ENCODE peak calls at places on chromosomes 4 and X, in nine cellular contexts. T is kidney, E is SK-N-SH, Z is neuronal stem cell, R is IMR-90, M is GM23248, L is mesendoderm, P is SK-N-MC, Y is H1. S is an unnamed sample.

GRCh38 chr4:76948441-76949292 is 885 bp upstream of the SEPTIN11 start:
- DNase-seq in T (peak), E (peak), Z (peak), R (peak), M (peak), L (peak), P (no peak), Y (no peak), S (peak)

GRCh38 chrX:69126642-69127041 is 38.6 kb downstream of the PJA1 start:
- DNase-seq in T (no peak), E (no peak), Z (no peak), R (no peak), M (no peak), L (no peak), P (no peak), Y (no peak), S (no peak)

GRCh38 chrX:110732274-110732673 is 63.3 kb downstream of the CHRDL1 start:
- DNase-seq in T (no peak), E (no peak), Z (no peak), R (no peak), M (no peak), L (no peak), P (no peak), Y (no peak), S (no peak)

GRCh38 chr4:180521181-180521580 is 1722.0 kb upstream of the TENM3 start:
- DNase-seq in T (no peak), E (no peak), Z (no peak), R (peak), M (no peak), L (no peak), P (no peak), Y (no peak), S (no peak)

GRCh38 chrX:140439455-140439854 is 65.4 kb downstream of the SOX3 start:
- DNase-seq in T (peak), E (peak), Z (peak), R (no peak), M (peak), L (peak), P (no peak), Y (peak), S (peak)

GRCh38 chr4:2256156-2256731 is 5.7 kb downstream of the MXD4 start:
- DNase-seq in T (peak), E (peak), Z (no peak), R (no peak), M (no peak), L (no peak), P (no peak), Y (peak), S (no peak)

GRCh38 chrX:118345045-118345400 is 883 bp upstream of the WDR44 start:
- DNase-seq in T (no peak), E (no peak), Z (no peak), R (no peak), M (no peak), L (no peak), P (no peak), Y (no peak), S (no peak)

GRCh38 chrX:152658302-152658701 is 20.6 kb downstream of the GABRQ start:
- DNase-seq in T (no peak), E (peak), Z (peak), R (no peak), M (no peak), L (no peak), P (no peak), Y (peak), S (no peak)

GRCh38 chrX:134146493-134146892 is 90.5 kb upstream of the CCDC160 start:
- DNase-seq in T (no peak), E (no peak), Z (no peak), R (no peak), M (no peak), L (peak), P (no peak), Y (no peak), S (no peak)

GRCh38 chrX:42385730-42386129 is 392.2 kb downstream of the PPP1R2C start:
- DNase-seq in T (no peak), E (no peak), Z (no peak), R (no peak), M (peak), L (no peak), P (no peak), Y (no peak), S (no peak)

GRCh38 chr4:2067446-2068197 is 8.5 kb downstream of the NAT8L start:
- DNase-seq in T (peak), E (no peak), Z (no peak), R (no peak), M (no peak), L (no peak), P (no peak), Y (no peak), S (no peak)

GRCh38 chrX:68238568-68238967 is 194.7 kb downstream of the OPHN1 start:
- DNase-seq in T (no peak), E (peak), Z (no peak), R (no peak), M (peak), L (peak), P (no peak), Y (peak), S (peak)

GRCh38 chr4:158130204-158130603 is 42.6 kb downstream of the GASK1B start:
- DNase-seq in T (no peak), E (no peak), Z (no peak), R (no peak), M (no peak), L (no peak), P (no peak), Y (no peak), S (no peak)

GRCh38 chr4:69881173-69881773 is 21.3 kb upstream of the SULT1E1 start:
- DNase-seq in T (no peak), E (peak), Z (peak), R (peak), M (peak), L (peak), P (no peak), Y (no peak), S (no peak)

GRCh38 chr4:109850601-109851000 is 2.7 kb downstream of the LRIT3 start:
- DNase-seq in T (no peak), E (no peak), Z (no peak), R (no peak), M (no peak), L (no peak), P (no peak), Y (no peak), S (no peak)

GRCh38 chrX:130772313-130773140 is 130.5 kb downstream of the ENOX2 start:
- DNase-seq in T (no peak), E (peak), Z (no peak), R (peak), M (peak), L (peak), P (no peak), Y (no peak), S (no peak)

GRCh38 chr4:48639816-48640215 is 140.3 kb downstream of the FRYL start:
- DNase-seq in T (no peak), E (no peak), Z (no peak), R (no peak), M (no peak), L (no peak), P (no peak), Y (no peak), S (no peak)

DNA sequence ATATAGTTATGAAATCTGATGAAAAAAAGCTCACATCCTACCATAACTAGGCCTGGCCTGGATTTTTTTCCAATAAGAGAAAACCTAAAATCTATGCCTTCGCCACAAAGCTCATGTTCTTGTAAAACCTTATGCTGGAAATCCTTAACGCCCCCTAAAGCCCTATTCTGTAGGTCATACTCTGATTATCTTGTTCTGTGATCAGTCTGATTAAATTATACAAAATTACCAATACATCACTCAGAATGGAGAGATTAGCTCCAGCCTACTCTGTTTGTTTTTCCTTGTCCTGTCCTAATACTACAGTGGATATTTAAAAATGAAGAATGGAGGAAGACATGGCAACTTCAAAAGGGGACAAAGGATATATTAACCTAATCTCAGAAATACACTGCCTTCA is 7.2 kb downstream of the ZNF827 start:
- DNase-seq in T (no peak), E (peak), Z (no peak), R (no peak), M (no peak), L (no peak), P (no peak), Y (no peak), S (no peak)
- H3K9ac ChIP-seq in T (no peak), E (no peak), Z (no peak), R (no peak), M (no peak), L (no peak), P (no peak), Y (no peak), S (no peak)

DNA sequence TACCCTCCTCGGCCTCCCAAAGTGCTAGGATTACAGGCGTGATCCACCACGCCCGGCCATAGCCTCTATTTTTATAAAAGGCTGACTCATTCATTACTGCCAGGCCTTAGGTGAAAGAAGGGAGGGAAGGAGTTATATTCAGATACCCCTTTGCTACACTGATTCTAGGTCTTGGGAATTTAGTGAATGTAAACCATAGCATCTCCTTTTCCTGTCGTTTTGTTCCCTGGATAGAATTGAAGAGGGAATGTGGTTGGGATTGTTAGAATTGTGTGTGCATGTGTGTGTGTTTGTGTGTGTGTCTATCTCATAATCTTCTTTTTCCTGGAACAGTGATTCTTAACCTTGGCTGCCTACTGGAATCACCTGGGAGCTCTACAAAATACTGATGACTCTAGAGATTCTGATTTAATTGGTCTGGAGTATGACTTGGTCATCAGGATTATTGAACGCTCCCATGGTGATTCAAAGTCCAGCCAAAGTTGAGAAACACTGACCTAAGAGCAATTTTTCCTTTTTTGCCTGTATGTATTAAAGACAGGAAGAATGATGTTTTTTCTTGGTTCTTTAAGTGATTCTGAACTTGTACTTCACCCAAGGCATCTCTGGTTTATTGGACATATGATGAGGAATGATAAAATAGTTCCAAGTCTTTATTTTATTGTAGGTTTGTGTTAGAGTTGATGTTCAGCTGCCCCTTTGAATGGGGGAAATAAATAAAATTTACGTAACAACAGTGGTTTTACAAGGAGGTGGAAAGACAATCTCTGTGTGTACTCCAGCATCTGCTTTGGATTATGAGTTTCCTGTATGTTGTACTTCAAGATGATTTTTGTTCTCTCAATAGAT is 37.0 kb downstream of the NAP1L5 start:
- DNase-seq in T (no peak), E (no peak), Z (no peak), R (peak), M (peak), L (no peak), P (no peak), Y (no peak), S (no peak)
- H3K9ac ChIP-seq in T (no peak), E (peak), Z (no peak), R (no peak), M (peak), L (no peak), P (no peak), Y (no peak), S (no peak)

GRCh38 chr4:159227378-159227777 is 124.5 kb downstream of the RAPGEF2 start:
- DNase-seq in T (no peak), E (no peak), Z (no peak), R (peak), M (peak), L (peak), P (no peak), Y (no peak), S (no peak)
- H3K9ac ChIP-seq in T (peak), E (peak), Z (no peak), R (peak), M (peak), L (no peak), P (no peak), Y (no peak), S (no peak)

GRCh38 chr4:163550869-163551267 is 56.4 kb downstream of the TMA16 start:
- DNase-seq in T (no peak), E (no peak), Z (no peak), R (no peak), M (no peak), L (no peak), P (no peak), Y (no peak), S (no peak)
- H3K9ac ChIP-seq in T (peak), E (no peak), Z (no peak), R (no peak), M (no peak), L (no peak), P (no peak), Y (no peak), S (no peak)

DNA sequence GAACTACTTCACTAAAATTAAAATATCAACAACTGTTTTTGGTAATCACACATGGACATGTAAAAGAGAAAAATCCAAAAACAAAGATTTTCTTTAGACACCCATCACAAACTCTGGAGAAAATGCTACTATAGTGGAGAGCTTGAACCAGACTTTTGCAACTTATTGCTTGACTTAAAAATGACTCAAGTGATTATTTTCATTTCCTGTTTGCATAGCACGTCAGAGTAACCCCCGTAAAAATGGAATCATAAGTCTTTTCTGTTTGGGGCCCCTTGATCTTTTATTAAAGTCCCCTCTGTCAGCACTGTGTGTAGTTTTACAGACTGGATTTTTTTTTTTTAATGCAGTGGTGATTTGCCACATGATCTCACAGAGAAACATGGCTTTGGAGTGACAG is 79.5 kb downstream of the PRKG2 start:
- DNase-seq in T (no peak), E (no peak), Z (no peak), R (peak), M (peak), L (no peak), P (no peak), Y (no peak), S (no peak)
- H3K9ac ChIP-seq in T (no peak), E (no peak), Z (no peak), R (no peak), M (peak), L (no peak), P (peak), Y (no peak), S (no peak)

DNA sequence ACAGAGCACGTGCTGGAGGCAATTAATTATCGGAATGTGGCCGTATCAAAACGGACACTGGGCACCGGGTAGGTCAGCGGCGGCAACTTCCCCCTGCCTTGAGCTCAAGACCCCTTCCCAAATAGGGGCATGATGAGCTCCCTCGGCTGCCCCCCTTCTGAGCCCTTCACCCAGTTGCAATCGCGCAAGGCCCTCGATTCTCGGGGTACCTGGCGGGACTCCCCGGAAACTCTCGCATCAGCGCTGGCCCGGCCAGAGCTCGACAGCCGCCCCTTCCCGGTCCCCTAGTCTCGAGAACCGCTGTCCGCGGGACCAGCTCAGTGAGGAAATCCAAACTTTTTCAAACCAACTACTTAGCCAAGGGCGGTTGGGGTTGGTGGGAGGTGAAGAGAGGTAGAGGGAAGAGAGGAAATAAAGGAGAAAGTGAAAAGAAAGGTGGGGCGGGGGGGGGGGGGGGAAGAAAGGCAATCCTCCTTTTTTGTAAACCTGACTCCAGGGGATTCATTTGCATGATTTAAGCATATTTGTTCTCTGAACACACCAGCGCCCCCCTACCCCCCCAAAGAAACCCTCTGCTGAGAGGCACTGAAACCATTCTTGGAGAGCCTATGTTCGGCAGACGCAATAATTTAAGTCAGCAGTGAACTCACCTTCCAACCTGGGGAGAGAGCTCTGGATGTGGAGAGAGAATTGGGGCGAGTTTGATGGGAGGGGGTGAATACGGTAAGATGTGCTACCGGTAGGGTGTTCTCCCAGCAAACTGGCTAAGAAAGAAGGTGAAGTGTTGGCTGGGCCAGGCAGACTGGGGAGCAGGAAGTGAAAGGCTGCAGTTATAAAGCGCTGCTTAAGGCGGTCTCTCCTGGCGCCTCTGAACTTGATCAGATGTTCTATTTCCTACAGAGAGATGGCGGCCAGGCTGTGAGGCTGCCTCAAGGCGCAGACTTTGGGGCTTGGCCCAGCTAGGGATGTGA is 2.0 kb upstream of the ZIC3 start:
- DNase-seq in T (no peak), E (no peak), Z (no peak), R (no peak), M (no peak), L (peak), P (no peak), Y (peak), S (no peak)
- H3K9ac ChIP-seq in T (no peak), E (no peak), Z (no peak), R (no peak), M (no peak), L (peak), P (no peak), Y (peak), S (peak)

GRCh38 chrX:119503484-119503861 is 35.2 kb downstream of the SLC25A5 start:
- DNase-seq in T (peak), E (no peak), Z (no peak), R (peak), M (peak), L (peak), P (no peak), Y (no peak), S (no peak)
- H3K9ac ChIP-seq in T (no peak), E (no peak), Z (no peak), R (no peak), M (peak), L (no peak), P (no peak), Y (no peak), S (no peak)

S was measured in NT2/D1.